ENCODE peak calls at places on chromosomes 4 and X, in four cellular contexts. One of them, this sample, is unnamed.

GRCh38 chr4:25563071-25563564 is 92.5 kb upstream of the SLC34A2 start:
- DNase-seq in Peyer's patch: no peak
- DNase-seq in testis: no peak
- DNase-seq in nephron progenitor cell: no peak
- DNase-seq in this sample: no peak

GRCh38 chr4:53695540-53696463 is 104.5 kb upstream of the LNX1 start:
- DNase-seq in Peyer's patch: no peak
- DNase-seq in testis: no peak
- DNase-seq in nephron progenitor cell: no peak
- DNase-seq in this sample: no peak

GRCh38 chr4:140743194-140743931 is 12.8 kb downstream of the TBC1D9 start:
- DNase-seq in Peyer's patch: peak
- DNase-seq in testis: no peak
- DNase-seq in nephron progenitor cell: no peak
- DNase-seq in this sample: no peak

GRCh38 chrX:132365490-132365889 is 123.3 kb downstream of the MBNL3 start:
- DNase-seq in Peyer's patch: no peak
- DNase-seq in testis: no peak
- DNase-seq in nephron progenitor cell: no peak
- DNase-seq in this sample: no peak

GRCh38 chr4:163484906-163485305 is 9.6 kb upstream of the TMA16 start:
- DNase-seq in Peyer's patch: peak
- DNase-seq in testis: peak
- DNase-seq in nephron progenitor cell: peak
- DNase-seq in this sample: no peak

GRCh38 chr4:114538012-114538617 is 60.5 kb upstream of the UGT8 start:
- DNase-seq in Peyer's patch: no peak
- DNase-seq in testis: no peak
- DNase-seq in nephron progenitor cell: no peak
- DNase-seq in this sample: no peak

GRCh38 chrX:20740443-20740842 is 473.7 kb upstream of the RPS6KA3 start:
- DNase-seq in Peyer's patch: no peak
- DNase-seq in testis: no peak
- DNase-seq in nephron progenitor cell: no peak
- DNase-seq in this sample: no peak

GRCh38 chr4:153447175-153447887 is 18.8 kb upstream of the TMEM131L start:
- DNase-seq in Peyer's patch: no peak
- DNase-seq in testis: no peak
- DNase-seq in nephron progenitor cell: no peak
- DNase-seq in this sample: no peak

GRCh38 chr4:38069271-38069760 is 109.1 kb downstream of the PTTG2 start:
- DNase-seq in Peyer's patch: no peak
- DNase-seq in testis: no peak
- DNase-seq in nephron progenitor cell: peak
- DNase-seq in this sample: no peak

GRCh38 chr4:159722052-159722451 is 619.2 kb downstream of the RAPGEF2 start:
- DNase-seq in Peyer's patch: no peak
- DNase-seq in testis: no peak
- DNase-seq in nephron progenitor cell: no peak
- DNase-seq in this sample: no peak

GRCh38 chr4:107094332-107094731 is 58.2 kb upstream of the DKK2 start:
- DNase-seq in Peyer's patch: no peak
- DNase-seq in testis: no peak
- DNase-seq in nephron progenitor cell: no peak
- DNase-seq in this sample: no peak

GRCh38 chrX:139508099-139508498 is 22.4 kb upstream of the F9 start:
- DNase-seq in Peyer's patch: no peak
- DNase-seq in testis: no peak
- DNase-seq in nephron progenitor cell: no peak
- DNase-seq in this sample: no peak

GRCh38 chrX:153509592-153509991 is 7.8 kb upstream of the ATP2B3 start:
- DNase-seq in Peyer's patch: no peak
- DNase-seq in testis: no peak
- DNase-seq in nephron progenitor cell: no peak
- DNase-seq in this sample: no peak

DNA sequence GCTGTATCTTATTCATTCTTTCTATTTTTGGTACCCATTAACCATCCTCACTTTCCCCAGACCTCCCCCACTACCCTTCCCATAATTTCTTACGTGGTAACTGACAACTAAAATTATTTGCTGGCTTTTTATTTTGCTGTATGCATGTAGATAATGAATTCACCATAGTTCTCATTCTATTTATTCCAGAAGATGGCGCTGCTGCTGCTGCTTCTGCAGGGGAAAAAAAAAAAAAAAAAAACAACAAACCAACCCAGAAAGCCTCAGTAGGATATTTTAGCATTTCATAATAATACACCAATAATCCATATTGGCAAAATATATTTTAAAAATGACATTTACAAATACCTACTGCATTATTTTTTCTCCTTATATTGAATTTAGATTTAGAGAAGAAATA is 416.6 kb upstream of the MAGEB18 start:
- DNase-seq in Peyer's patch: no peak
- DNase-seq in testis: no peak
- DNase-seq in nephron progenitor cell: no peak
- DNase-seq in this sample: no peak
- TF ChIP-seq CTCF in Peyer's patch: no peak
- TF ChIP-seq CTCF in testis: no peak
- TF ChIP-seq CTCF in nephron progenitor cell: peak
- TF ChIP-seq CTCF in this sample: no peak

GRCh38 chrX:57528670-57529255 is 63.0 kb upstream of the ZXDB start:
- DNase-seq in Peyer's patch: no peak
- DNase-seq in testis: no peak
- DNase-seq in nephron progenitor cell: no peak
- DNase-seq in this sample: no peak
- TF ChIP-seq CTCF in Peyer's patch: no peak
- TF ChIP-seq CTCF in testis: no peak
- TF ChIP-seq CTCF in nephron progenitor cell: no peak
- TF ChIP-seq CTCF in this sample: no peak

DNA sequence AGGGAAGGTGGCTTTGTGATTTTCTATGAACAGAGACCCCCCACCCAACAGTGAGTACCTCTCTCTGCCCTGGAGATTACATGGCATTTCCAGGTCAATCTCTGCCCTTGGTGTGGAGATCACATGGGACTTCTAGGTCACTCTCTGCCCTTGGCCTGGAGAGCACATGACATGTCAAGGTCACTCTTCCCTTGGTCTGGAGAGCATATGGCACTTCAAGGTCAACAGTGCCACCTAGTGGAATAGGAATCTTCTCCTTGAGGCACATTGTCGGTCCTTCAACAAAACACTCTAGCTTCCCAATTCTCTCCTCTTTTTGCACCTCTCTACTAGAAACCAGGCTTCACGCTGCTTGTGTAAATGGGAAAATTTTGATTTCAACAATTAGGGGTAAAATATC is 66.2 kb upstream of the TACR3 start:
- DNase-seq in Peyer's patch: no peak
- DNase-seq in testis: peak
- DNase-seq in nephron progenitor cell: peak
- DNase-seq in this sample: no peak
- TF ChIP-seq CTCF in Peyer's patch: no peak
- TF ChIP-seq CTCF in testis: no peak
- TF ChIP-seq CTCF in nephron progenitor cell: peak
- TF ChIP-seq CTCF in this sample: no peak

DNA sequence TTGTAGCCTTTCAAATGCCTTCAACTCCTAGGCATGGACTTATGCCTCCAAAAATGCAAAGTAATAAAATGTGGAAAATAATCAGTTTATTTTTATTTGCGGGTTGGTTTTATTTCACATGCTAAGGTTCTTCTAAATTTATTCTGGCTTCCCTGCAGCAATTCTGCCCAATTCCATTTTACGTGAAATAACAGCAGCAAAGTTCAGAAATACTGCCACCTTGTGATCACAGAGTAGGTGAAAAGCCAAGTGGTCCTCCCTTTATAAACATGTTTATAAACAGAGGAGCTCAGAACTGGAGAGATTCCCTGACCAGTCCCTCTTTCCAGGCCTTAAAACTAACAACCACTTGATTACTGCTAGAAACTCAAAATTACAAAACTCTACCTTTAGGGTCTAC is 14.7 kb upstream of the DCHS2 start:
- DNase-seq in Peyer's patch: no peak
- DNase-seq in testis: no peak
- DNase-seq in nephron progenitor cell: peak
- DNase-seq in this sample: no peak
- TF ChIP-seq CTCF in Peyer's patch: peak
- TF ChIP-seq CTCF in testis: peak
- TF ChIP-seq CTCF in nephron progenitor cell: peak
- TF ChIP-seq CTCF in this sample: no peak

GRCh38 chrX:96372313-96373046 is 312.2 kb upstream of the DIAPH2 start:
- DNase-seq in Peyer's patch: no peak
- DNase-seq in testis: peak
- DNase-seq in nephron progenitor cell: peak
- DNase-seq in this sample: no peak
- TF ChIP-seq CTCF in Peyer's patch: peak
- TF ChIP-seq CTCF in testis: peak
- TF ChIP-seq CTCF in nephron progenitor cell: peak
- TF ChIP-seq CTCF in this sample: no peak

GRCh38 chrX:154749856-154750255 is 1.0 kb downstream of the GAB3 start:
- DNase-seq in Peyer's patch: no peak
- DNase-seq in testis: no peak
- DNase-seq in nephron progenitor cell: no peak
- DNase-seq in this sample: no peak
- TF ChIP-seq CTCF in Peyer's patch: no peak
- TF ChIP-seq CTCF in testis: no peak
- TF ChIP-seq CTCF in nephron progenitor cell: no peak
- TF ChIP-seq CTCF in this sample: no peak

DNA sequence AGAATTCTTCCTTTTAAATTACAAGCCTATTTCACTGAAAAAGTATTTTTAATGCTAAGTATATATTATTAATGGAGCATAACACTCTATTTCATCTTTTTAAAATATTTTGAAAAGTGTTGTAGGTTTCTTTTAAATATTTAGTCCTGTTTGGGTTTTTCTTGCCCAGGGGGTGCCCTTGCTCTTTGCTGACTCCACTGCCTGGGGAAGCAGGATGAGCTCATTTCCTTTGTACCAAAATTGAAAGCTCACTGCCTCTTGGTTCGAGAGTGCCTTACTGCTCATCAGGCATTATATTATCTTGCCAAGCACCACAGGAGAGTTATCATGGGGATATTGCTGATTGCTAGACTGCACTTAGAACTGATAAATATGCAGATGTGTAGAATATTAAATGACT is 819.2 kb downstream of the PCDH18 start:
- DNase-seq in Peyer's patch: no peak
- DNase-seq in testis: no peak
- DNase-seq in nephron progenitor cell: no peak
- DNase-seq in this sample: no peak
- TF ChIP-seq CTCF in Peyer's patch: no peak
- TF ChIP-seq CTCF in testis: no peak
- TF ChIP-seq CTCF in nephron progenitor cell: no peak
- TF ChIP-seq CTCF in this sample: no peak

GRCh38 chr4:32142075-32142474 is 1421.9 kb downstream of the PCDH7 start:
- DNase-seq in Peyer's patch: no peak
- DNase-seq in testis: no peak
- DNase-seq in nephron progenitor cell: no peak
- DNase-seq in this sample: no peak

GRCh38 chr4:32140636-32141035 is 1420.5 kb downstream of the PCDH7 start:
- DNase-seq in Peyer's patch: no peak
- DNase-seq in testis: no peak
- DNase-seq in nephron progenitor cell: no peak
- DNase-seq in this sample: no peak

GRCh38 chr4:32148120-32148666 is 1428.0 kb downstream of the PCDH7 start:
- DNase-seq in Peyer's patch: no peak
- DNase-seq in testis: no peak
- DNase-seq in nephron progenitor cell: no peak
- DNase-seq in this sample: no peak

GRCh38 chr4:32147446-32148064 is 1427.4 kb downstream of the PCDH7 start:
- DNase-seq in Peyer's patch: no peak
- DNase-seq in testis: no peak
- DNase-seq in nephron progenitor cell: no peak
- DNase-seq in this sample: no peak

GRCh38 chr4:32145987-32146386 is 1425.8 kb downstream of the PCDH7 start:
- DNase-seq in Peyer's patch: no peak
- DNase-seq in testis: no peak
- DNase-seq in nephron progenitor cell: no peak
- DNase-seq in this sample: no peak
- TF ChIP-seq CTCF in Peyer's patch: no peak
- TF ChIP-seq CTCF in testis: no peak
- TF ChIP-seq CTCF in nephron progenitor cell: no peak
- TF ChIP-seq CTCF in this sample: no peak

GRCh38 chrX:3706481-3706880 is 7.0 kb downstream of the PRKX start:
- DNase-seq in Peyer's patch: no peak
- DNase-seq in testis: no peak
- DNase-seq in nephron progenitor cell: no peak
- DNase-seq in this sample: no peak
- TF ChIP-seq CTCF in Peyer's patch: no peak
- TF ChIP-seq CTCF in testis: no peak
- TF ChIP-seq CTCF in nephron progenitor cell: no peak
- TF ChIP-seq CTCF in this sample: no peak

GRCh38 chrX:107467271-107467670 is 17.8 kb downstream of the FRMPD3 start:
- DNase-seq in Peyer's patch: no peak
- DNase-seq in testis: no peak
- DNase-seq in nephron progenitor cell: no peak
- DNase-seq in this sample: no peak

GRCh38 chrX:107470198-107470597 is 20.7 kb downstream of the FRMPD3 start:
- DNase-seq in Peyer's patch: no peak
- DNase-seq in testis: no peak
- DNase-seq in nephron progenitor cell: no peak
- DNase-seq in this sample: no peak

GRCh38 chrX:107465932-107466620 is 16.6 kb downstream of the FRMPD3 start:
- DNase-seq in Peyer's patch: no peak
- DNase-seq in testis: no peak
- DNase-seq in nephron progenitor cell: no peak
- DNase-seq in this sample: no peak

GRCh38 chrX:107470971-107471370 is 21.5 kb downstream of the FRMPD3 start:
- DNase-seq in Peyer's patch: no peak
- DNase-seq in testis: no peak
- DNase-seq in nephron progenitor cell: no peak
- DNase-seq in this sample: no peak
- TF ChIP-seq CTCF in Peyer's patch: no peak
- TF ChIP-seq CTCF in testis: no peak
- TF ChIP-seq CTCF in nephron progenitor cell: no peak
- TF ChIP-seq CTCF in this sample: no peak